ENCODE peak calls at places on chromosomes 4 and X, in four cellular contexts. One of them, this sample, is unnamed.
A peak's percentile ranks its signal among the peaks of the same experiment; 100 is the strongest.

GRCh38 chr4:2829321-2829932 is 14.2 kb upstream of the ADD1 start:
- DNase-seq in aorta: peak; percentile 72
- DNase-seq in sciatic nerve: peak; percentile 58
- DNase-seq in stimulated activated CD8-positive, alpha-beta memory T cell treated with anti-CD3 and anti-CD28 coated beads, Interleukin-7, amount 100 ng/mL, for 4 hours: no peak
- DNase-seq in this sample: peak; percentile 46

GRCh38 chr4:98747659-98748091 is 89.3 kb upstream of the TSPAN5 start:
- DNase-seq in aorta: no peak
- DNase-seq in sciatic nerve: no peak
- DNase-seq in stimulated activated CD8-positive, alpha-beta memory T cell treated with anti-CD3 and anti-CD28 coated beads, Interleukin-7, amount 100 ng/mL, for 4 hours: no peak
- DNase-seq in this sample: no peak

GRCh38 chr4:79906996-79907395 is 166.0 kb downstream of the ANTXR2 start:
- DNase-seq in aorta: no peak
- DNase-seq in sciatic nerve: no peak
- DNase-seq in stimulated activated CD8-positive, alpha-beta memory T cell treated with anti-CD3 and anti-CD28 coated beads, Interleukin-7, amount 100 ng/mL, for 4 hours: no peak
- DNase-seq in this sample: no peak

GRCh38 chr4:88791274-88791673 is 93.6 kb upstream of the NAP1L5 start:
- DNase-seq in aorta: no peak
- DNase-seq in sciatic nerve: no peak
- DNase-seq in stimulated activated CD8-positive, alpha-beta memory T cell treated with anti-CD3 and anti-CD28 coated beads, Interleukin-7, amount 100 ng/mL, for 4 hours: no peak
- DNase-seq in this sample: peak; percentile 3

GRCh38 chr4:151911970-151912369 is 151.2 kb upstream of the GATB start:
- DNase-seq in aorta: no peak
- DNase-seq in sciatic nerve: no peak
- DNase-seq in stimulated activated CD8-positive, alpha-beta memory T cell treated with anti-CD3 and anti-CD28 coated beads, Interleukin-7, amount 100 ng/mL, for 4 hours: no peak
- DNase-seq in this sample: no peak

GRCh38 chrX:33207056-33207455 is 4.3 kb downstream of the DMD start:
- DNase-seq in aorta: no peak
- DNase-seq in sciatic nerve: no peak
- DNase-seq in stimulated activated CD8-positive, alpha-beta memory T cell treated with anti-CD3 and anti-CD28 coated beads, Interleukin-7, amount 100 ng/mL, for 4 hours: no peak
- DNase-seq in this sample: no peak

GRCh38 chr4:185471235-185472062 is at the start of gene CCDC110:
- DNase-seq in aorta: peak; percentile 98
- DNase-seq in sciatic nerve: peak; percentile 98
- DNase-seq in stimulated activated CD8-positive, alpha-beta memory T cell treated with anti-CD3 and anti-CD28 coated beads, Interleukin-7, amount 100 ng/mL, for 4 hours: peak; percentile 80
- DNase-seq in this sample: peak; percentile 99

GRCh38 chrX:135977611-135978010 is 3.8 kb upstream of the MMGT1 start:
- DNase-seq in aorta: no peak
- DNase-seq in sciatic nerve: no peak
- DNase-seq in stimulated activated CD8-positive, alpha-beta memory T cell treated with anti-CD3 and anti-CD28 coated beads, Interleukin-7, amount 100 ng/mL, for 4 hours: no peak
- DNase-seq in this sample: no peak

GRCh38 chr4:185912779-185913178 is 100.8 kb upstream of the SORBS2 start:
- DNase-seq in aorta: no peak
- DNase-seq in sciatic nerve: no peak
- DNase-seq in stimulated activated CD8-positive, alpha-beta memory T cell treated with anti-CD3 and anti-CD28 coated beads, Interleukin-7, amount 100 ng/mL, for 4 hours: no peak
- DNase-seq in this sample: no peak

GRCh38 chr4:84511703-84512102 is 12.6 kb upstream of the NKX6-1 start:
- DNase-seq in aorta: no peak
- DNase-seq in sciatic nerve: no peak
- DNase-seq in stimulated activated CD8-positive, alpha-beta memory T cell treated with anti-CD3 and anti-CD28 coated beads, Interleukin-7, amount 100 ng/mL, for 4 hours: no peak
- DNase-seq in this sample: no peak

GRCh38 chrX:78517124-78517523 is 142.0 kb downstream of the RTL3 start:
- DNase-seq in aorta: no peak
- DNase-seq in sciatic nerve: no peak
- DNase-seq in stimulated activated CD8-positive, alpha-beta memory T cell treated with anti-CD3 and anti-CD28 coated beads, Interleukin-7, amount 100 ng/mL, for 4 hours: peak; percentile 49
- DNase-seq in this sample: no peak

GRCh38 chrX:26845051-26845450 is 618.1 kb downstream of the PPP4R3C start:
- DNase-seq in aorta: no peak
- DNase-seq in sciatic nerve: no peak
- DNase-seq in stimulated activated CD8-positive, alpha-beta memory T cell treated with anti-CD3 and anti-CD28 coated beads, Interleukin-7, amount 100 ng/mL, for 4 hours: no peak
- DNase-seq in this sample: no peak

GRCh38 chr4:1579834-1580686 is 104.1 kb downstream of the FAM53A start:
- DNase-seq in aorta: peak; percentile 96
- DNase-seq in sciatic nerve: peak; percentile 97
- DNase-seq in stimulated activated CD8-positive, alpha-beta memory T cell treated with anti-CD3 and anti-CD28 coated beads, Interleukin-7, amount 100 ng/mL, for 4 hours: peak; percentile 85
- DNase-seq in this sample: peak; percentile 99

GRCh38 chr4:123477804-123478209 is 81.2 kb downstream of the SPRY1 start:
- DNase-seq in aorta: no peak
- DNase-seq in sciatic nerve: peak; percentile 63
- DNase-seq in stimulated activated CD8-positive, alpha-beta memory T cell treated with anti-CD3 and anti-CD28 coated beads, Interleukin-7, amount 100 ng/mL, for 4 hours: peak; percentile 38
- DNase-seq in this sample: no peak

GRCh38 chrX:43643201-43643600 is 12.9 kb upstream of the MAOA start:
- DNase-seq in aorta: no peak
- DNase-seq in sciatic nerve: no peak
- DNase-seq in stimulated activated CD8-positive, alpha-beta memory T cell treated with anti-CD3 and anti-CD28 coated beads, Interleukin-7, amount 100 ng/mL, for 4 hours: no peak
- DNase-seq in this sample: no peak

GRCh38 chrX:131058136-131058868 is at the start of gene ARHGAP36:
- DNase-seq in aorta: no peak
- DNase-seq in sciatic nerve: no peak
- DNase-seq in stimulated activated CD8-positive, alpha-beta memory T cell treated with anti-CD3 and anti-CD28 coated beads, Interleukin-7, amount 100 ng/mL, for 4 hours: no peak
- DNase-seq in this sample: peak; percentile 72

GRCh38 chrX:9282325-9282724 is 182.5 kb upstream of the TBL1X start:
- DNase-seq in aorta: no peak
- DNase-seq in sciatic nerve: no peak
- DNase-seq in stimulated activated CD8-positive, alpha-beta memory T cell treated with anti-CD3 and anti-CD28 coated beads, Interleukin-7, amount 100 ng/mL, for 4 hours: no peak
- DNase-seq in this sample: no peak

GRCh38 chr4:7772708-7773385 is 166.8 kb downstream of the AFAP1 start:
- DNase-seq in aorta: peak; percentile 79
- DNase-seq in sciatic nerve: peak; percentile 83
- DNase-seq in stimulated activated CD8-positive, alpha-beta memory T cell treated with anti-CD3 and anti-CD28 coated beads, Interleukin-7, amount 100 ng/mL, for 4 hours: no peak
- DNase-seq in this sample: peak; percentile 85

GRCh38 chrX:40097492-40098263 is at the start of gene BCOR:
- DNase-seq in aorta: peak; percentile 91
- DNase-seq in sciatic nerve: peak; percentile 86
- DNase-seq in stimulated activated CD8-positive, alpha-beta memory T cell treated with anti-CD3 and anti-CD28 coated beads, Interleukin-7, amount 100 ng/mL, for 4 hours: peak; percentile 60
- DNase-seq in this sample: peak; percentile 95

GRCh38 chrX:120514236-120514635 is 45.1 kb upstream of the LAMP2 start:
- DNase-seq in aorta: no peak
- DNase-seq in sciatic nerve: no peak
- DNase-seq in stimulated activated CD8-positive, alpha-beta memory T cell treated with anti-CD3 and anti-CD28 coated beads, Interleukin-7, amount 100 ng/mL, for 4 hours: no peak
- DNase-seq in this sample: peak; percentile 21

GRCh38 chrX:150450519-150451177 is 87.5 kb downstream of the MAMLD1 start:
- DNase-seq in aorta: no peak
- DNase-seq in sciatic nerve: no peak
- DNase-seq in stimulated activated CD8-positive, alpha-beta memory T cell treated with anti-CD3 and anti-CD28 coated beads, Interleukin-7, amount 100 ng/mL, for 4 hours: no peak
- DNase-seq in this sample: no peak

GRCh38 chrX:122245175-122245574 is 938.9 kb upstream of the GRIA3 start:
- DNase-seq in aorta: no peak
- DNase-seq in sciatic nerve: no peak
- DNase-seq in stimulated activated CD8-positive, alpha-beta memory T cell treated with anti-CD3 and anti-CD28 coated beads, Interleukin-7, amount 100 ng/mL, for 4 hours: no peak
- DNase-seq in this sample: no peak

GRCh38 chr4:185559913-185560281 is 24.6 kb upstream of the PDLIM3 start:
- DNase-seq in aorta: peak; percentile 83
- DNase-seq in sciatic nerve: no peak
- DNase-seq in stimulated activated CD8-positive, alpha-beta memory T cell treated with anti-CD3 and anti-CD28 coated beads, Interleukin-7, amount 100 ng/mL, for 4 hours: no peak
- DNase-seq in this sample: no peak

GRCh38 chr4:139773560-139774318 is 108.1 kb downstream of the MGST2 start:
- DNase-seq in aorta: no peak
- DNase-seq in sciatic nerve: no peak
- DNase-seq in stimulated activated CD8-positive, alpha-beta memory T cell treated with anti-CD3 and anti-CD28 coated beads, Interleukin-7, amount 100 ng/mL, for 4 hours: no peak
- DNase-seq in this sample: no peak

GRCh38 chr4:46123872-46124755 is at the start of gene GABRG1:
- DNase-seq in aorta: peak; percentile 32
- DNase-seq in sciatic nerve: no peak
- DNase-seq in stimulated activated CD8-positive, alpha-beta memory T cell treated with anti-CD3 and anti-CD28 coated beads, Interleukin-7, amount 100 ng/mL, for 4 hours: no peak
- DNase-seq in this sample: peak; percentile 11

GRCh38 chr4:183038436-183038835 is 60.6 kb upstream of the WWC2 start:
- DNase-seq in aorta: no peak
- DNase-seq in sciatic nerve: no peak
- DNase-seq in stimulated activated CD8-positive, alpha-beta memory T cell treated with anti-CD3 and anti-CD28 coated beads, Interleukin-7, amount 100 ng/mL, for 4 hours: no peak
- DNase-seq in this sample: no peak

GRCh38 chr4:38765391-38765790 is 17.4 kb downstream of the TLR10 start:
- DNase-seq in aorta: no peak
- DNase-seq in sciatic nerve: no peak
- DNase-seq in stimulated activated CD8-positive, alpha-beta memory T cell treated with anti-CD3 and anti-CD28 coated beads, Interleukin-7, amount 100 ng/mL, for 4 hours: no peak
- DNase-seq in this sample: no peak

GRCh38 chrX:130120321-130120731 is 10.0 kb upstream of the ELF4 start:
- DNase-seq in aorta: no peak
- DNase-seq in sciatic nerve: no peak
- DNase-seq in stimulated activated CD8-positive, alpha-beta memory T cell treated with anti-CD3 and anti-CD28 coated beads, Interleukin-7, amount 100 ng/mL, for 4 hours: no peak
- DNase-seq in this sample: peak; percentile 91

GRCh38 chr4:6480532-6481088 is 8.2 kb upstream of the PPP2R2C start:
- DNase-seq in aorta: no peak
- DNase-seq in sciatic nerve: no peak
- DNase-seq in stimulated activated CD8-positive, alpha-beta memory T cell treated with anti-CD3 and anti-CD28 coated beads, Interleukin-7, amount 100 ng/mL, for 4 hours: no peak
- DNase-seq in this sample: no peak

GRCh38 chr4:88458091-88458740 is 1.3 kb downstream of the HERC5 start:
- DNase-seq in aorta: no peak
- DNase-seq in sciatic nerve: no peak
- DNase-seq in stimulated activated CD8-positive, alpha-beta memory T cell treated with anti-CD3 and anti-CD28 coated beads, Interleukin-7, amount 100 ng/mL, for 4 hours: no peak
- DNase-seq in this sample: no peak

GRCh38 chr4:148090503-148091476 is 351.4 kb downstream of the NR3C2 start:
- DNase-seq in aorta: no peak
- DNase-seq in sciatic nerve: no peak
- DNase-seq in stimulated activated CD8-positive, alpha-beta memory T cell treated with anti-CD3 and anti-CD28 coated beads, Interleukin-7, amount 100 ng/mL, for 4 hours: no peak
- DNase-seq in this sample: no peak

This sample was measured in H7.